ENCODE peak calls at places on chromosomes 4 and X, in nine cellular contexts. G is EH; F is germinal center; V is naive thymus-derived CD8-positive, alpha-beta T cell; M is astrocyte; J is EL; Y is CD4-positive, alpha-beta T cell; S is brain microvascular endothelial cell; K is stimulated activated naive B cell treated with anti-CD40 and anti-IgM and Interleukin-4, amounts not matched to agents 10 μg/mL and 1 μg/mL and 100 μg/mL, for 72 hours. N is an unnamed sample.

GRCh38 chr4:123398151-123398802 is 1.7 kb downstream of the SPRY1 start:
- DNase-seq in V (no peak), Y (peak; percentile 54), J (peak; percentile 66), S (peak; percentile 50), F (peak; percentile 65), K (peak; percentile 74), G (peak; percentile 67), M (peak; percentile 29), N (peak; percentile 81)

GRCh38 chrX:74249963-74250362 is 54.0 kb upstream of the ZCCHC13 start:
- DNase-seq in S (no peak), F (no peak), J (no peak), Y (no peak), M (no peak), V (no peak), G (no peak), K (no peak), N (no peak)

GRCh38 chr4:138875886-138876608 is 139.5 kb upstream of the NOCT start:
- DNase-seq in F (no peak), K (no peak), V (no peak), G (peak; percentile 98), Y (no peak), J (peak; percentile 92), S (peak; percentile 77), M (peak; percentile 95), N (no peak)

GRCh38 chr4:53714377-53715140 is 123.3 kb upstream of the LNX1 start:
- DNase-seq in Y (no peak), M (peak; percentile 83), J (peak; percentile 58), F (no peak), S (peak; percentile 29), G (peak; percentile 84), V (no peak), K (no peak), N (no peak)

GRCh38 chrX:136251042-136251991 is at the start of gene MAP7D3:
- DNase-seq in K (peak; percentile 40), F (peak; percentile 85), Y (peak; percentile 67), V (peak; percentile 63), J (peak; percentile 61), S (no peak), M (no peak), G (peak; percentile 67), N (peak; percentile 83)

GRCh38 chr4:7289619-7290018 is 97.3 kb downstream of the SORCS2 start:
- DNase-seq in J (no peak), Y (no peak), K (no peak), M (no peak), G (no peak), V (no peak), F (no peak), S (no peak), N (no peak)

GRCh38 chr4:161869511-161869910 is 294.3 kb downstream of the FSTL5 start:
- DNase-seq in S (no peak), Y (no peak), G (no peak), V (no peak), J (no peak), K (no peak), M (no peak), F (no peak), N (no peak)

GRCh38 chr4:182207806-182208483 is 35.3 kb upstream of the TENM3 start:
- DNase-seq in M (peak; percentile 95), K (no peak), F (no peak), G (peak; percentile 93), Y (no peak), S (peak; percentile 87), V (no peak), J (peak; percentile 82), N (no peak)

GRCh38 chr4:116357758-116358157 is 727.6 kb downstream of the TRAM1L1 start:
- DNase-seq in J (no peak), G (no peak), S (no peak), Y (no peak), F (no peak), V (no peak), K (no peak), M (peak; percentile 7), N (no peak)

GRCh38 chrX:132467029-132467428 is 21.8 kb downstream of the MBNL3 start:
- DNase-seq in V (no peak), S (no peak), K (no peak), Y (no peak), M (peak; percentile 10), G (peak; percentile 32), F (no peak), J (no peak), N (no peak)

GRCh38 chrX:150569155-150569477 is 695 bp downstream of the MTM1 start:
- DNase-seq in V (peak; percentile 51), F (peak; percentile 40), J (peak; percentile 29), Y (peak; percentile 51), G (peak; percentile 54), S (peak; percentile 3), K (no peak), M (peak; percentile 14), N (no peak)

GRCh38 chrX:38110231-38110630 is 103.9 kb downstream of the SYTL5 start:
- DNase-seq in S (no peak), G (no peak), K (no peak), V (no peak), M (peak; percentile 47), J (no peak), F (no peak), Y (no peak), N (no peak)

GRCh38 chr4:113394730-113395530 is 345.5 kb downstream of the ANK2 start:
- DNase-seq in Y (no peak), J (peak; percentile 84), V (peak; percentile 40), F (peak; percentile 36), K (peak; percentile 29), M (peak; percentile 60), S (peak; percentile 81), G (peak; percentile 85), N (peak; percentile 74)

GRCh38 chr4:89657931-89658700 is 178.8 kb downstream of the SNCA start:
- DNase-seq in Y (no peak), V (no peak), S (peak; percentile 9), J (peak; percentile 9), G (peak; percentile 26), F (no peak), M (peak; percentile 18), K (no peak), N (no peak)

GRCh38 chrX:150405006-150405405 is 41.9 kb downstream of the MAMLD1 start:
- DNase-seq in Y (no peak), K (no peak), S (no peak), V (no peak), G (peak; percentile 16), M (peak; percentile 6), F (no peak), J (no peak), N (no peak)